ENCODE peak calls at places on chromosomes 12 and 14, in ten cellular contexts. One of them, this sample, is unnamed.

GRCh38 chr12:111643428-111643826 is 42.3 kb downstream of the BRAP start:
- DNase-seq in pancreas: no peak
- DNase-seq in fibroblast of lung: peak
- DNase-seq in BE2C: peak
- DNase-seq in fibroblast of mammary gland: peak
- DNase-seq in adrenal gland: peak
- DNase-seq in AG04450: peak
- DNase-seq in astrocyte: peak
- DNase-seq in stomach: peak
- DNase-seq in tibial artery: peak
- DNase-seq in this sample: no peak

GRCh38 chr12:65823481-65824313 is 586 bp upstream of the HMGA2 start:
- DNase-seq in pancreas: peak
- DNase-seq in fibroblast of lung: peak
- DNase-seq in BE2C: peak
- DNase-seq in fibroblast of mammary gland: peak
- DNase-seq in adrenal gland: no peak
- DNase-seq in AG04450: no peak
- DNase-seq in astrocyte: peak
- DNase-seq in stomach: peak
- DNase-seq in tibial artery: no peak
- DNase-seq in this sample: no peak

GRCh38 chr12:39620664-39621658 is 1.4 kb upstream of the ABCD2 start:
- DNase-seq in pancreas: no peak
- DNase-seq in fibroblast of lung: peak
- DNase-seq in BE2C: peak
- DNase-seq in fibroblast of mammary gland: no peak
- DNase-seq in adrenal gland: no peak
- DNase-seq in AG04450: no peak
- DNase-seq in astrocyte: no peak
- DNase-seq in stomach: no peak
- DNase-seq in tibial artery: no peak
- DNase-seq in this sample: no peak

GRCh38 chr14:74324945-74325361 is 22.2 kb upstream of the ABCD4 start:
- DNase-seq in pancreas: no peak
- DNase-seq in fibroblast of lung: peak
- DNase-seq in BE2C: no peak
- DNase-seq in fibroblast of mammary gland: peak
- DNase-seq in adrenal gland: no peak
- DNase-seq in AG04450: no peak
- DNase-seq in astrocyte: peak
- DNase-seq in stomach: no peak
- DNase-seq in tibial artery: no peak
- DNase-seq in this sample: no peak

GRCh38 chr12:125773033-125773432 is 707.8 kb downstream of the AACS start:
- DNase-seq in pancreas: no peak
- DNase-seq in fibroblast of lung: no peak
- DNase-seq in BE2C: peak
- DNase-seq in fibroblast of mammary gland: peak
- DNase-seq in adrenal gland: no peak
- DNase-seq in AG04450: no peak
- DNase-seq in astrocyte: no peak
- DNase-seq in stomach: no peak
- DNase-seq in tibial artery: no peak
- DNase-seq in this sample: no peak

GRCh38 chr14:65164068-65164824 is 61.9 kb upstream of the MAX start:
- DNase-seq in pancreas: no peak
- DNase-seq in fibroblast of lung: peak
- DNase-seq in BE2C: peak
- DNase-seq in fibroblast of mammary gland: peak
- DNase-seq in adrenal gland: no peak
- DNase-seq in AG04450: no peak
- DNase-seq in astrocyte: no peak
- DNase-seq in stomach: no peak
- DNase-seq in tibial artery: no peak
- DNase-seq in this sample: no peak

GRCh38 chr12:73659802-73660201 is 877.8 kb upstream of the ATXN7L3B start:
- DNase-seq in pancreas: no peak
- DNase-seq in fibroblast of lung: no peak
- DNase-seq in BE2C: no peak
- DNase-seq in fibroblast of mammary gland: no peak
- DNase-seq in adrenal gland: no peak
- DNase-seq in AG04450: no peak
- DNase-seq in astrocyte: no peak
- DNase-seq in stomach: no peak
- DNase-seq in tibial artery: no peak
- DNase-seq in this sample: no peak

GRCh38 chr14:58746261-58746660 is 108.5 kb downstream of the DACT1 start:
- DNase-seq in pancreas: no peak
- DNase-seq in fibroblast of lung: peak
- DNase-seq in BE2C: no peak
- DNase-seq in fibroblast of mammary gland: peak
- DNase-seq in adrenal gland: peak
- DNase-seq in AG04450: peak
- DNase-seq in astrocyte: peak
- DNase-seq in stomach: no peak
- DNase-seq in tibial artery: no peak
- DNase-seq in this sample: no peak

GRCh38 chr12:12807970-12808702 is 5.0 kb upstream of the DDX47 start:
- DNase-seq in pancreas: no peak
- DNase-seq in fibroblast of lung: peak
- DNase-seq in BE2C: no peak
- DNase-seq in fibroblast of mammary gland: peak
- DNase-seq in adrenal gland: peak
- DNase-seq in AG04450: no peak
- DNase-seq in astrocyte: no peak
- DNase-seq in stomach: peak
- DNase-seq in tibial artery: no peak
- DNase-seq in this sample: no peak

GRCh38 chr14:100582496-100583165 is 4.6 kb downstream of the BEGAIN start:
- DNase-seq in pancreas: peak
- DNase-seq in fibroblast of lung: no peak
- DNase-seq in BE2C: peak
- DNase-seq in fibroblast of mammary gland: no peak
- DNase-seq in adrenal gland: no peak
- DNase-seq in AG04450: no peak
- DNase-seq in astrocyte: no peak
- DNase-seq in stomach: no peak
- DNase-seq in tibial artery: no peak
- DNase-seq in this sample: no peak

GRCh38 chr12:117860111-117860510 is 108.7 kb downstream of the KSR2 start:
- DNase-seq in pancreas: no peak
- DNase-seq in fibroblast of lung: no peak
- DNase-seq in BE2C: no peak
- DNase-seq in fibroblast of mammary gland: no peak
- DNase-seq in adrenal gland: no peak
- DNase-seq in AG04450: no peak
- DNase-seq in astrocyte: no peak
- DNase-seq in stomach: no peak
- DNase-seq in tibial artery: no peak
- DNase-seq in this sample: no peak

GRCh38 chr14:93975791-93976476 is 436 bp downstream of the ASB2 start:
- DNase-seq in pancreas: no peak
- DNase-seq in fibroblast of lung: no peak
- DNase-seq in BE2C: no peak
- DNase-seq in fibroblast of mammary gland: peak
- DNase-seq in adrenal gland: no peak
- DNase-seq in AG04450: no peak
- DNase-seq in astrocyte: no peak
- DNase-seq in stomach: no peak
- DNase-seq in tibial artery: no peak
- DNase-seq in this sample: no peak
- H3K4me3 ChIP-seq in pancreas: no peak
- H3K4me3 ChIP-seq in fibroblast of lung: peak
- H3K4me3 ChIP-seq in BE2C: no peak
- H3K4me3 ChIP-seq in fibroblast of mammary gland: no peak
- H3K4me3 ChIP-seq in adrenal gland: no peak
- H3K4me3 ChIP-seq in AG04450: peak
- H3K4me3 ChIP-seq in astrocyte: no peak
- H3K4me3 ChIP-seq in stomach: peak
- H3K4me3 ChIP-seq in tibial artery: peak
- H3K4me3 ChIP-seq in this sample: no peak

GRCh38 chr14:79011091-79011919 is 841.1 kb downstream of the NRXN3 start:
- DNase-seq in pancreas: no peak
- DNase-seq in fibroblast of lung: peak
- DNase-seq in BE2C: peak
- DNase-seq in fibroblast of mammary gland: peak
- DNase-seq in adrenal gland: no peak
- DNase-seq in AG04450: peak
- DNase-seq in astrocyte: peak
- DNase-seq in stomach: no peak
- DNase-seq in tibial artery: no peak
- DNase-seq in this sample: no peak
- TF ChIP-seq CTCF in pancreas: no peak
- TF ChIP-seq CTCF in fibroblast of lung: peak
- TF ChIP-seq CTCF in BE2C: peak
- TF ChIP-seq CTCF in fibroblast of mammary gland: peak
- TF ChIP-seq CTCF in adrenal gland: peak
- TF ChIP-seq CTCF in AG04450: peak
- TF ChIP-seq CTCF in astrocyte: peak
- TF ChIP-seq CTCF in stomach: no peak
- TF ChIP-seq CTCF in tibial artery: no peak
- TF ChIP-seq CTCF in this sample: peak

GRCh38 chr14:57266060-57266459 is 2.6 kb downstream of the EXOC5 start:
- DNase-seq in pancreas: no peak
- DNase-seq in fibroblast of lung: peak
- DNase-seq in BE2C: no peak
- DNase-seq in fibroblast of mammary gland: peak
- DNase-seq in adrenal gland: no peak
- DNase-seq in AG04450: no peak
- DNase-seq in astrocyte: no peak
- DNase-seq in stomach: no peak
- DNase-seq in tibial artery: no peak
- DNase-seq in this sample: no peak
- H3K4me3 ChIP-seq in pancreas: no peak
- H3K4me3 ChIP-seq in fibroblast of lung: no peak
- H3K4me3 ChIP-seq in BE2C: no peak
- H3K4me3 ChIP-seq in fibroblast of mammary gland: no peak
- H3K4me3 ChIP-seq in adrenal gland: no peak
- H3K4me3 ChIP-seq in AG04450: peak
- H3K4me3 ChIP-seq in astrocyte: no peak
- H3K4me3 ChIP-seq in stomach: no peak
- H3K4me3 ChIP-seq in tibial artery: no peak
- H3K4me3 ChIP-seq in this sample: no peak

GRCh38 chr12:991350-992278 is 591 bp downstream of the ERC1 start:
- DNase-seq in pancreas: no peak
- DNase-seq in fibroblast of lung: no peak
- DNase-seq in BE2C: no peak
- DNase-seq in fibroblast of mammary gland: no peak
- DNase-seq in adrenal gland: peak
- DNase-seq in AG04450: no peak
- DNase-seq in astrocyte: no peak
- DNase-seq in stomach: no peak
- DNase-seq in tibial artery: no peak
- DNase-seq in this sample: no peak
- TF ChIP-seq CTCF in pancreas: no peak
- TF ChIP-seq CTCF in fibroblast of lung: no peak
- TF ChIP-seq CTCF in BE2C: no peak
- TF ChIP-seq CTCF in fibroblast of mammary gland: no peak
- TF ChIP-seq CTCF in adrenal gland: no peak
- TF ChIP-seq CTCF in AG04450: no peak
- TF ChIP-seq CTCF in astrocyte: no peak
- TF ChIP-seq CTCF in stomach: no peak
- TF ChIP-seq CTCF in tibial artery: no peak
- TF ChIP-seq CTCF in this sample: no peak

GRCh38 chr12:52203126-52203921 is 11.5 kb upstream of the KRT80 start:
- DNase-seq in pancreas: peak
- DNase-seq in fibroblast of lung: peak
- DNase-seq in BE2C: peak
- DNase-seq in fibroblast of mammary gland: peak
- DNase-seq in adrenal gland: peak
- DNase-seq in AG04450: no peak
- DNase-seq in astrocyte: peak
- DNase-seq in stomach: peak
- DNase-seq in tibial artery: peak
- DNase-seq in this sample: no peak
- H3K4me3 ChIP-seq in pancreas: no peak
- H3K4me3 ChIP-seq in fibroblast of lung: no peak
- H3K4me3 ChIP-seq in BE2C: peak
- H3K4me3 ChIP-seq in fibroblast of mammary gland: no peak
- H3K4me3 ChIP-seq in adrenal gland: no peak
- H3K4me3 ChIP-seq in AG04450: no peak
- H3K4me3 ChIP-seq in astrocyte: no peak
- H3K4me3 ChIP-seq in stomach: no peak
- H3K4me3 ChIP-seq in tibial artery: no peak
- H3K4me3 ChIP-seq in this sample: no peak

DNA sequence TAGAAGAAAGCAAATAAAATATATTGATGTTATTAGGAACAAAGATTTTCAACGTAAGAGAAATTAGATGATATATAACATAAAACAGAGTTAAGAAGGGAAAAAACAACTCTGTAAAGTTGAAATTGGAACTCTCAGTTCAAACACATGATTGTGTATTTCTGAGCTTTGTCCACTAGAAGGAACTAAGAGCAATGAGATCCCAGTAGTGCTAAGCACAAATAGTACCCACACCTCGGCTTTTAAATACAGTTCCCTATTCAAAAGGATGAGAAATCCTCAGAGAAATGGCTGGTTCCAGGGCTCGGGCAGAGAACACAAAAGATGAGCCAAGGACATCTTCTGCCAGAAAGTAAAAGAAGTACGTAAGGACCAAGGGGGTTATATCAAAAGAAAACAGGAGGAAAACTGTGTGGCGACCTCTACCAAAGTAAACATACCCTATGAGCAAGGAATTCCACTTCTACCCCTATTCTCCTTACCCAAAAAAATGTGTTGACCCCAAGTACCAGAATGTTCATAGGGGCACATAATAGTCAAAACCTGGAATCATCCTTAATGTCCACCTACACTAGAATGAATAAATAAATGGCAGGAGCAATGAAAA is 96.6 kb downstream of the SPTSSA start:
- DNase-seq in pancreas: no peak
- DNase-seq in fibroblast of lung: peak
- DNase-seq in BE2C: no peak
- DNase-seq in fibroblast of mammary gland: peak
- DNase-seq in adrenal gland: no peak
- DNase-seq in AG04450: no peak
- DNase-seq in astrocyte: no peak
- DNase-seq in stomach: no peak
- DNase-seq in tibial artery: no peak
- DNase-seq in this sample: no peak
- TF ChIP-seq CTCF in pancreas: no peak
- TF ChIP-seq CTCF in fibroblast of lung: peak
- TF ChIP-seq CTCF in BE2C: peak
- TF ChIP-seq CTCF in fibroblast of mammary gland: peak
- TF ChIP-seq CTCF in adrenal gland: peak
- TF ChIP-seq CTCF in AG04450: peak
- TF ChIP-seq CTCF in astrocyte: no peak
- TF ChIP-seq CTCF in stomach: no peak
- TF ChIP-seq CTCF in tibial artery: no peak
- TF ChIP-seq CTCF in this sample: no peak